ENCODE peak calls at places on chromosomes 12 and 14, in four cellular contexts. J, D, V and P are unnamed samples.

GRCh38 chr14:22547309-22547947 is 41.6 kb downstream of the DAD1 start:
- DNase-seq in D (no peak), J (no peak), V (no peak), P (no peak)

GRCh38 chr12:2893007-2893406 is 2.3 kb downstream of the TULP3 start:
- DNase-seq in V (peak), J (no peak), D (peak), P (no peak)

GRCh38 chr14:96802963-96803362 is 5.8 kb downstream of the VRK1 start:
- DNase-seq in V (no peak), J (no peak), D (no peak), P (no peak)

GRCh38 chr12:120851444-120851843 is 52.7 kb downstream of the SPPL3 start:
- DNase-seq in D (no peak), J (peak), V (no peak), P (no peak)

GRCh38 chr12:116662612-116663144 is 75.2 kb downstream of the SPRING1 start:
- DNase-seq in V (no peak), J (no peak), D (no peak), P (no peak)

GRCh38 chr14:75310295-75311059 is 31.8 kb downstream of the FOS start:
- DNase-seq in J (no peak), V (peak), D (peak), P (no peak)

GRCh38 chr12:20602671-20603402 is 92.3 kb upstream of the SLCO1C1 start:
- DNase-seq in J (no peak), D (peak), V (peak), P (no peak)

GRCh38 chr14:93785423-93785822 is 2.9 kb downstream of the PRIMA1 start:
- DNase-seq in D (no peak), V (no peak), J (no peak), P (no peak)

GRCh38 chr12:24742378-24742777 is 206.5 kb downstream of the BCAT1 start:
- DNase-seq in J (no peak), V (no peak), D (no peak), P (no peak)

GRCh38 chr14:21026251-21026987 is 1.6 kb upstream of the NDRG2 start:
- DNase-seq in D (no peak), V (no peak), J (no peak), P (no peak)

GRCh38 chr12:22535038-22535437 is 9.3 kb downstream of the C2CD5 start:
- DNase-seq in V (no peak), D (no peak), J (no peak), P (no peak)

GRCh38 chr14:105508601-105509000 is 17.6 kb downstream of the TEDC1 start:
- DNase-seq in J (no peak), D (no peak), V (no peak), P (no peak)

GRCh38 chr14:99928963-99929362 is 135.8 kb downstream of the EML1 start:
- DNase-seq in D (peak), J (no peak), V (peak), P (no peak)

GRCh38 chr14:29016050-29016900 is 249.7 kb downstream of the FOXG1 start:
- DNase-seq in V (peak), J (peak), D (peak), P (no peak)

GRCh38 chr12:20588057-20588456 is 107.1 kb upstream of the SLCO1C1 start:
- DNase-seq in J (peak), V (no peak), D (no peak), P (no peak)

GRCh38 chr14:81414123-81414522 is 14.0 kb upstream of the STON2 start:
- DNase-seq in D (no peak), J (no peak), V (no peak), P (no peak)

GRCh38 chr12:130966443-130967030 is 12.8 kb downstream of the ADGRD1 start:
- DNase-seq in D (no peak), J (no peak), V (no peak), P (no peak)

GRCh38 chr14:21084988-21085853 is 13.2 kb downstream of the ZNF219 start:
- DNase-seq in D (no peak), V (peak), J (no peak), P (no peak)

GRCh38 chr14:60760648-60761364 is 26.2 kb downstream of the MNAT1 start:
- DNase-seq in J (no peak), V (no peak), D (no peak), P (no peak)

GRCh38 chr12:89494411-89495231 is 30.0 kb downstream of the GALNT4 start:
- DNase-seq in V (peak), D (no peak), J (no peak), P (no peak)

GRCh38 chr14:105531088-105531957 is 4.9 kb downstream of the TMEM121 start:
- DNase-seq in V (no peak), D (no peak), J (no peak), P (no peak)

GRCh38 chr14:34857689-34858449 is 17.3 kb downstream of the BAZ1A start:
- DNase-seq in D (no peak), J (no peak), V (no peak), P (no peak)

GRCh38 chr12:24899503-24900098 is 49.3 kb downstream of the BCAT1 start:
- DNase-seq in J (no peak), D (no peak), V (no peak), P (no peak)

GRCh38 chr12:26839551-26839950 is 6.6 kb upstream of the ITPR2 start:
- DNase-seq in J (no peak), D (no peak), V (no peak), P (no peak)

GRCh38 chr12:22254450-22254849 is 80.1 kb downstream of the ST8SIA1 start:
- DNase-seq in V (no peak), D (no peak), J (no peak), P (no peak)

GRCh38 chr12:122870163-122870842 is 25.6 kb downstream of the VPS37B start:
- DNase-seq in J (no peak), V (no peak), D (no peak), P (no peak)

GRCh38 chr14:52266179-52266578 is 1.3 kb upstream of the PTGDR start:
- DNase-seq in D (peak), J (no peak), V (peak), P (no peak)

GRCh38 chr12:109264095-109264942 is 44.8 kb downstream of the FOXN4 start:
- DNase-seq in J (peak), D (peak), V (peak), P (peak)

GRCh38 chr12:25792031-25792430 is 166.5 kb upstream of the RASSF8 start:
- DNase-seq in J (no peak), D (no peak), V (peak), P (no peak)

GRCh38 chr14:93219103-93219726 is 12.2 kb downstream of the UBR7 start:
- DNase-seq in V (peak), D (peak), J (peak), P (peak)

GRCh38 chr12:48995061-48995879 is 3.9 kb downstream of the DDN start:
- DNase-seq in D (peak), V (peak), J (peak), P (no peak)

GRCh38 chr12:94889512-94890210 is 113.8 kb downstream of the NDUFA12 start:
- DNase-seq in V (no peak), J (no peak), D (no peak), P (no peak)

GRCh38 chr12:19485240-19485639 is 45.9 kb downstream of the AEBP2 start:
- DNase-seq in D (no peak), V (no peak), J (no peak), P (no peak)

DNA sequence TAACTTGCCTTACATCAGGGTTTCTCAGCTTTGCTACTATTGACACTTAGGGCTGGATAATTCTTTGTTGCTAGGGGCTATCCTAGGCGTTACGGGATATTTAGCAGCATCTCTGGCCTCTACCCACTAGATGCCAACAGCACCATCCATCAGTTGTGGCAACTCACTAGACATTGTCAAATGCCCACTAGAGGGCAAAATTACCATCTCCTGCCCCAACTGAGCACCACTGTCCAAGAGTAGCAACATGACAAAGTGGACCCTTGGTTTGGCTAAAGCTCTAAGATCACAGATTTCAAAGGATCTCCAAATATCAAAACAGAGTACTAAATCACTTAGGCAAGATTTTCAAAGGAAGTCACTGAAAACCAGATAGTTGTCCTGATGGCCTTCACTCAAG is 251.7 kb upstream of the TBX3 start:
- DNase-seq in V (peak), D (no peak), J (no peak), P (no peak)
- TF ChIP-seq CTCF in V (peak), D (peak), J (no peak), P (peak)

GRCh38 chr14:64915797-64916196 is 1.5 kb downstream of the CHURC1 start:
- DNase-seq in J (no peak), D (no peak), V (no peak), P (no peak)
- H3K4me3 ChIP-seq in J (no peak), D (no peak), V (no peak), P (no peak)

GRCh38 chr12:76348079-76348901 is at the start of gene BBS10:
- DNase-seq in J (peak), D (peak), V (peak), P (peak)

GRCh38 chr12:76345569-76345968 is 2.6 kb downstream of the BBS10 start:
- DNase-seq in D (no peak), J (no peak), V (no peak), P (no peak)

GRCh38 chr12:76346236-76346635 is 2.0 kb downstream of the BBS10 start:
- DNase-seq in J (no peak), D (peak), V (peak), P (no peak)

GRCh38 chr12:76341436-76342030 is 6.7 kb downstream of the BBS10 start:
- DNase-seq in J (no peak), V (peak), D (peak), P (no peak)

GRCh38 chr12:76346798-76347420 is 1.3 kb downstream of the BBS10 start:
- DNase-seq in J (peak), V (peak), D (peak), P (peak)
- TF ChIP-seq CTCF in J (peak), V (peak), D (peak), P (peak)

GRCh38 chr12:47821346-47821706 is 1.6 kb upstream of the HDAC7 start:
- DNase-seq in J (no peak), V (peak), D (peak), P (no peak)
- H3K4me3 ChIP-seq in J (no peak), V (no peak), D (no peak), P (no peak)

DNA sequence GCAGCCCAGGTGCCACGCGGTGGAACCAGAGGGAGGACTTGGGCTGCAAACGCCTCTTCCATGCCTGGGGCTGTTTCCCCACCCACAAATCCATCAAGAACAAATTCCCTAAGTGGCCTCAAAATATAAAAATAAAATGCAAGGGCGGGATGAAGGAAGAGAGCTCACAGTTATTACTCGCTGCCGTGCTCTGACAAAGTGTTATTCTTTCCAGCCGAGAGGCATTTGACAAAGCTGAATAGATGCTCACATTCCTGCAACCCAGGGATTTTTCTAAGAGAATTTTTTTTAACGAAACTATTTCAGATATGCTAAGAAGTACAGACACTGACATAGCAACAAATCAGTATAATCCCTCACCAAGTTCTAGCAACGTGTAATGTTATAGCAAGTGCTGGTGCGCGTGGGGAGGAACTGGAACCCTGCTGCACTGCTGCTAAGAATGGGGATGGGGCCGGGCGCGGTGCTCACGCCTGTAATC is 70.7 kb downstream of the SCARB1 start:
- DNase-seq in D (no peak), V (no peak), J (no peak), P (no peak)
- TF ChIP-seq CTCF in D (no peak), V (no peak), J (no peak), P (no peak)

DNA sequence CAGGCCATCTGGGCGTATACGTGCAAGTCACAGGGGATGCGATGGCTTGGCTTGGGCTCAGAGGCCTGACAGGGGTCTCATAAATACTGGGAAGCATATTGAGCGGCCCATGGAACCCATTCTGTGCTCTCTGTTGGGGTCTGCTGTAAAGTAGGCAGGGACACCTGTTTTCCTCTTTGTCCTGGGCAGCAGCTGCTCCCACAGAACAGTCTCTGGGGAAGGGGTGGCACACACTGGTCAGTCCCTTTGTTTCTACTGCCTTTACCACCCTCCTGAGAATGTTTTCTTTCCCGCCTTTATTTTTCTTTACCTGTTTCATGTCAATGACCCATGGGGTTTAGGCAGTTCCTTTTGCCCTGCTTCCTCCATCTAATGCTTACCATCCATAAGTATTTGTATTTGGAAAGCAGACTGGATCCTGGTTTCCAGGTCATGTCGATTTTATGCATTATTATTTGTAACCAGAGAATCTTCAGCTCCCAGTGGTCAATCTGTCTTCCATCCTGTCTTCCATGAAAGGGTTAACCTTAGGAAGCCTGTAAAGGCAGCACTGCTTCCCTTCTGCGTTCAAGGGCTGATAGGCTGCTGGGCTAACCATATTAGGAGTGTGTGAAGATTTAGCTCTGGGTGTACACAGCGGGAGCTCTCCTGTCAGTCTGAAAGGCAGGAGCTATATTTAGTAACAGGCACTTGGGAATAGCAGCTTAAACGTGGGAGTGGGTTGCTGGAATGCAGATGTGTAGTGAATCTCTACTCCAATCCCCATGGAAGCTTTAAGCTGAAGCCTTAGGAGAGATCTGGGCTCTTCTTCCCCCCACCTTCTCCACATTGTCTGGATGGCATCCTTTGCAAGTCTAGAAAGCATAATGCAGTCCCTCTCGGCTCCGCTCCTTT is 124.0 kb downstream of the DYRK2 start:
- DNase-seq in V (peak), J (no peak), D (peak), P (no peak)
- H3K4me3 ChIP-seq in V (no peak), J (no peak), D (no peak), P (no peak)

GRCh38 chr12:39145175-39145999 is 240.0 kb upstream of the CPNE8 start:
- DNase-seq in J (no peak), D (peak), V (peak), P (no peak)
- TF ChIP-seq CTCF in J (peak), D (peak), V (peak), P (no peak)

GRCh38 chr14:69617796-69618195 is 6.4 kb downstream of the SUSD6 start:
- DNase-seq in V (no peak), D (no peak), J (no peak), P (no peak)

GRCh38 chr14:69613312-69614073 is 2.1 kb downstream of the SUSD6 start:
- DNase-seq in D (no peak), V (no peak), J (no peak), P (no peak)

GRCh38 chr14:69614592-69614991 is 3.2 kb downstream of the SUSD6 start:
- DNase-seq in V (no peak), D (no peak), J (no peak), P (no peak)

GRCh38 chr14:69616408-69616773 is 5.0 kb downstream of the SUSD6 start:
- DNase-seq in V (no peak), D (no peak), J (no peak), P (no peak)

DNA sequence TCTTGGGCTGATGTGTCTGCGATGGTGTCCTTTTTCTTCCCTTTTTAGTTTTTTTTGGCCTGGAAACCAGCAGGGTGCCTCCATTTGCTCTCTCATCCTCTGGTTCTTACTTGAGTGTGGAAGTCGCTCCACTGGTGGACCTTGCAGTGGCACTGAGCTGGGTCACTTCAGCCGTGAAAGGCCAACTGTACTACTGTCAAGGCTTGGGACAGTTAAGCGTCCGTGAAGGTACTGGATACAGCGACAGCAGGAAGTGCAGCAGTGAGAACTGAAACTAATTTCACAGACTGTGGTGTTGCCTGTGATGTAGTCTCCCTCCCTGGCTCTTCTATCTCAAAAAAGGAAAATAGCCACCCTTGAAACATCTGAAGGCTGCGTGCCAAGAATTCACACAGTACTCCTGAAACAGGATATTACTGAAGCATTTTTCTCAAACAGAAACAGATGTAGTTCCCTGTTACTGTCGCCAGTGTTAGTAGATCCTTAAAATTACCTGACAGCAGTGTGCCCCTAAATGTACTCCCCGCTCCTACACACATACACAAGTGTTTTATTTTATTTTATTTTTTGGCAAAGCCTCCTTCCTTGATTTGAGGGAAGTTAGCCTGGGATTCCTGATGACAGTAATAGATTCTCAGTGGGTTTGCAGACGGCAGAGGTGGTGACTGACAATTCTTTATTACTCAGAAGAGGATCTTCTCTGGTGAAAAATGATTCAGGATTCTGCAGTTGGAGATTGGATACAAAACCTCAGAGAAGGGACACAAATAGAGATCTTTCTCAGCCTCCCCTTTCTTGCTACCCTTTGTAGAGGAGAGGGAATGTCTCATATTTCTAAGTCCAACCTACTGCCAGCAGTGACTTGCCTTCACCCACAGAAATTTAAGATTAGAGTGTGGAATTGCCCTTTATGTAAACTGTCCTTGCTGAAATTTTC is 4.3 kb downstream of the SUSD6 start:
- DNase-seq in D (peak), V (peak), J (peak), P (peak)
- H3K4me3 ChIP-seq in D (peak), V (peak), J (peak), P (peak)

GRCh38 chr12:57813971-57814771 is 4.4 kb downstream of the AVIL start:
- DNase-seq in J (no peak), V (peak), D (peak), P (no peak)

GRCh38 chr12:57817261-57817989 is 1.1 kb downstream of the AVIL start:
- DNase-seq in J (no peak), D (no peak), V (no peak), P (no peak)

GRCh38 chr12:57816855-57817151 is 1.7 kb downstream of the AVIL start:
- DNase-seq in J (no peak), V (peak), D (peak), P (no peak)

GRCh38 chr12:57816001-57816854 is 2.3 kb downstream of the AVIL start:
- DNase-seq in V (no peak), J (no peak), D (no peak), P (no peak)

GRCh38 chr12:57815177-57816000 is 3.1 kb downstream of the AVIL start:
- DNase-seq in J (no peak), V (no peak), D (no peak), P (no peak)
- TF ChIP-seq CTCF in J (no peak), V (peak), D (peak), P (no peak)